ENCODE peak calls at places on chromosomes 4 and X, in five cellular contexts. E is Calu3; C is fibroblast of villous mesenchyme; G is fibroblast of pulmonary artery; J is stimulated activated CD4-positive, alpha-beta T cell treated with anti-CD3 and anti-CD28 coated beads, Interleukin-4, amount 100 ng/mL, for 48 hours. S is an unnamed sample.

GRCh38 chr4:10157478-10158354 is 41.1 kb upstream of the WDR1 start:
- DNase-seq in E (peak; percentile 54), C (peak; percentile 75), G (peak; percentile 93), J (peak; percentile 26), S (peak; percentile 66)

GRCh38 chrX:132365490-132365889 is 123.3 kb downstream of the MBNL3 start:
- DNase-seq in E (no peak), C (no peak), G (no peak), J (no peak), S (no peak)

GRCh38 chrX:94932278-94932965 is 1258.4 kb downstream of the FAM133A start:
- DNase-seq in E (no peak), C (no peak), G (no peak), J (no peak), S (peak; percentile 25)

GRCh38 chrX:22300130-22300529 is 27.4 kb downstream of the CBLL2 start:
- DNase-seq in E (peak; percentile 1), C (peak; percentile 30), G (peak; percentile 55), J (no peak), S (peak; percentile 65)

GRCh38 chr4:1092026-1092982 is 21.1 kb downstream of the RNF212 start:
- DNase-seq in E (no peak), C (no peak), G (no peak), J (no peak), S (no peak)

GRCh38 chrX:48958635-48959094 is 1.3 kb upstream of the OTUD5 start:
- DNase-seq in E (peak; percentile 33), C (peak; percentile 70), G (peak; percentile 56), J (no peak), S (peak; percentile 50)

GRCh38 chrX:17692709-17693346 is 44.5 kb upstream of the SCML1 start:
- DNase-seq in E (no peak), C (peak; percentile 41), G (peak; percentile 12), J (no peak), S (peak; percentile 66)

GRCh38 chr4:173436149-173436579 is 37.2 kb upstream of the SCRG1 start:
- DNase-seq in E (no peak), C (peak; percentile 64), G (peak; percentile 78), J (no peak), S (peak; percentile 34)

GRCh38 chr4:3791910-3792542 is 25.8 kb downstream of the ADRA2C start:
- DNase-seq in E (peak; percentile 65), C (peak; percentile 20), G (peak; percentile 21), J (no peak), S (peak; percentile 13)

GRCh38 chr4:124641715-124642380 is 70.7 kb downstream of the ANKRD50 start:
- DNase-seq in E (peak; percentile 47), C (peak; percentile 46), G (peak; percentile 82), J (no peak), S (peak; percentile 89)

GRCh38 chrX:110414679-110415439 is 56.2 kb downstream of the RTL9 start:
- DNase-seq in E (no peak), C (no peak), G (no peak), J (no peak), S (peak; percentile 67)

GRCh38 chr4:59380841-59381366 is 1819.2 kb upstream of the ADGRL3 start:
- DNase-seq in E (no peak), C (no peak), G (no peak), J (no peak), S (no peak)

GRCh38 chrX:22220941-22221340 is 51.8 kb upstream of the CBLL2 start:
- DNase-seq in E (no peak), C (peak; percentile 39), G (peak; percentile 28), J (no peak), S (peak; percentile 84)

GRCh38 chr4:173001571-173001970 is 167.0 kb upstream of the GALNT7 start:
- DNase-seq in E (no peak), C (peak; percentile 28), G (peak; percentile 65), J (no peak), S (peak; percentile 72)

GRCh38 chrX:150688911-150689451 is 4.2 kb upstream of the MTMR1 start:
- DNase-seq in E (peak; percentile 70), C (peak; percentile 76), G (peak; percentile 76), J (no peak), S (peak; percentile 97)

GRCh38 chr4:85720736-85721135 is 245.8 kb downstream of the ARHGAP24 start:
- DNase-seq in E (peak; percentile 8), C (peak; percentile 32), G (peak; percentile 62), J (no peak), S (peak; percentile 74)